ENCODE peak calls at places on chromosome 6, in eight cellular contexts. K is ascending aorta, S is mucosa of gallbladder, W is lung, X is GM03348, V is lower lobe of right lung, Z is prostate gland, C is Peyer's patch. F is an unnamed sample.

GRCh38 chr6:158474961-158475343 is 84.9 kb upstream of the TMEM181 start:
- DNase-seq in K (no peak), S (no peak), W (no peak), X (peak; percentile 26), V (no peak), Z (no peak), C (no peak), F (peak; percentile 16)

GRCh38 chr6:154001494-154002285 is 37.4 kb upstream of the OPRM1 start:
- DNase-seq in K (no peak), S (no peak), W (no peak), X (no peak), V (no peak), Z (no peak), C (no peak), F (no peak)

GRCh38 chr6:133254552-133255228 is 13.5 kb downstream of the EYA4 start:
- DNase-seq in K (no peak), S (no peak), W (no peak), X (peak; percentile 26), V (no peak), Z (no peak), C (no peak), F (no peak)

GRCh38 chr6:15473741-15474161 is 189.1 kb downstream of the DTNBP1 start:
- DNase-seq in K (no peak), S (no peak), W (no peak), X (no peak), V (no peak), Z (no peak), C (no peak), F (no peak)

GRCh38 chr6:44701637-44702101 is 314.2 kb downstream of the CDC5L start:
- DNase-seq in K (no peak), S (no peak), W (no peak), X (peak; percentile 77), V (no peak), Z (no peak), C (no peak), F (no peak)

GRCh38 chr6:2714359-2714895 is 36.3 kb downstream of the MYLK4 start:
- DNase-seq in K (no peak), S (no peak), W (no peak), X (peak; percentile 69), V (no peak), Z (no peak), C (no peak), F (no peak)

GRCh38 chr6:136751478-136751956 is 40.8 kb downstream of the MAP3K5 start:
- DNase-seq in K (no peak), S (no peak), W (no peak), X (no peak), V (no peak), Z (no peak), C (peak; percentile 40), F (no peak)

GRCh38 chr6:101730954-101731353 is 337.4 kb downstream of the GRIK2 start:
- DNase-seq in K (no peak), S (no peak), W (no peak), X (peak; percentile 7), V (no peak), Z (no peak), C (no peak), F (no peak)

GRCh38 chr6:167839343-167839742 is 12.6 kb downstream of the AFDN start:
- DNase-seq in K (no peak), S (no peak), W (no peak), X (no peak), V (no peak), Z (no peak), C (no peak), F (no peak)

GRCh38 chr6:135180458-135181332 is at the start of gene MYB:
- DNase-seq in K (no peak), S (peak; percentile 50), W (peak; percentile 63), X (peak; percentile 94), V (peak; percentile 63), Z (peak; percentile 47), C (peak; percentile 78), F (peak; percentile 78)

GRCh38 chr6:117169060-117169635 is 96.2 kb upstream of the VGLL2 start:
- DNase-seq in K (no peak), S (no peak), W (no peak), X (no peak), V (no peak), Z (no peak), C (no peak), F (no peak)

GRCh38 chr6:136831873-136832562 is 9.6 kb downstream of the PEX7 start:
- DNase-seq in K (no peak), S (no peak), W (no peak), X (no peak), V (no peak), Z (no peak), C (no peak), F (no peak)

GRCh38 chr6:125224236-125224861 is 70.8 kb downstream of the TPD52L1 start:
- DNase-seq in K (no peak), S (no peak), W (no peak), X (peak; percentile 32), V (no peak), Z (no peak), C (no peak), F (no peak)

GRCh38 chr6:151004415-151005024 is 139.0 kb downstream of the MTHFD1L start:
- DNase-seq in K (no peak), S (no peak), W (no peak), X (peak; percentile 76), V (no peak), Z (peak; percentile 34), C (no peak), F (no peak)

GRCh38 chr6:28589234-28589951 is 63.7 kb downstream of the GPX5 start:
- DNase-seq in K (no peak), S (no peak), W (peak; percentile 53), X (peak; percentile 44), V (no peak), Z (no peak), C (no peak), F (peak; percentile 72)

GRCh38 chr6:51934098-51934497 is 153.3 kb downstream of the PKHD1 start:
- DNase-seq in K (no peak), S (no peak), W (no peak), X (peak; percentile 9), V (no peak), Z (no peak), C (no peak), F (peak; percentile 3)

GRCh38 chr6:93962566-93962965 is 543.2 kb upstream of the EPHA7 start:
- DNase-seq in K (no peak), S (no peak), W (no peak), X (no peak), V (no peak), Z (no peak), C (no peak), F (no peak)

GRCh38 chr6:73451166-73452106 is 661 bp downstream of the CGAS start:
- DNase-seq in K (no peak), S (peak; percentile 22), W (peak; percentile 31), X (peak; percentile 71), V (peak; percentile 68), Z (peak; percentile 6), C (peak; percentile 59), F (no peak)

GRCh38 chr6:6588064-6588923 is at the start of gene LY86:
- DNase-seq in K (no peak), S (peak; percentile 23), W (peak; percentile 25), X (no peak), V (no peak), Z (no peak), C (peak; percentile 52), F (no peak)

GRCh38 chr6:21053612-21054011 is 519.4 kb downstream of the CDKAL1 start:
- DNase-seq in K (no peak), S (no peak), W (no peak), X (no peak), V (no peak), Z (no peak), C (no peak), F (no peak)

F was measured in T47D.